ENCODE peak calls at places on chromosomes 1 and 21, in four cellular contexts. L is H1, S is GM12878, Y is HepG2. I is an unnamed sample. For H3K4me1, the result is how much of the 10 kb centered on the place peaks cover.

GRCh38 chr1:230646710-230647302 is 4.5 kb downstream of the COG2 start:
- DNase-seq in S (no peak), Y (no peak), L (no peak), I (no peak)

GRCh38 chr1:194295690-194296089 is 1109.3 kb upstream of the B3GALT2 start:
- DNase-seq in L (no peak), Y (peak), S (no peak), I (peak)

GRCh38 chr1:205009666-205010065 is 33.3 kb upstream of the CNTN2 start:
- DNase-seq in Y (no peak), S (no peak), L (no peak), I (no peak)

GRCh38 chr1:17692645-17693044 is 62.5 kb upstream of the ACTL8 start:
- DNase-seq in S (no peak), L (no peak), Y (no peak), I (no peak)

GRCh38 chr1:223844962-223845809 is 561 bp downstream of the TP53BP2 start:
- DNase-seq in Y (peak), S (no peak), L (no peak), I (peak)

GRCh38 chr1:14602131-14602530 is 3.6 kb downstream of the KAZN start:
- DNase-seq in L (no peak), Y (no peak), S (no peak), I (no peak)

GRCh38 chr1:183576537-183576936 is 13.7 kb downstream of the NCF2 start:
- DNase-seq in L (no peak), Y (no peak), S (no peak), I (no peak)

GRCh38 chr1:156281281-156282142 is 1.1 kb downstream of the SMG5 start:
- DNase-seq in S (no peak), Y (peak), L (no peak), I (no peak)

GRCh38 chr21:29175408-29176147 is 45.1 kb downstream of the MAP3K7CL start:
- DNase-seq in S (no peak), Y (peak), L (no peak), I (no peak)

GRCh38 chr1:247102381-247102780 is 1.8 kb downstream of the ZNF669 start:
- DNase-seq in L (no peak), Y (no peak), S (no peak), I (no peak)

GRCh38 chr1:2566106-2567045 is 10.2 kb downstream of the TNFRSF14 start:
- DNase-seq in S (no peak), Y (no peak), L (no peak), I (no peak)

GRCh38 chr1:12402159-12402673 is 172.4 kb downstream of the VPS13D start:
- DNase-seq in S (no peak), L (no peak), Y (peak), I (no peak)
- H3K4me1 ChIP-seq in S (under half), L (under half), Y (half or more), I (under half)

GRCh38 chr1:229147086-229147485 is 123.8 kb upstream of the RAB4A start:
- DNase-seq in L (no peak), Y (no peak), S (no peak), I (no peak)
- TF ChIP-seq SUZ12 in L (no peak), Y (no peak), S (no peak), I (no peak)

DNA sequence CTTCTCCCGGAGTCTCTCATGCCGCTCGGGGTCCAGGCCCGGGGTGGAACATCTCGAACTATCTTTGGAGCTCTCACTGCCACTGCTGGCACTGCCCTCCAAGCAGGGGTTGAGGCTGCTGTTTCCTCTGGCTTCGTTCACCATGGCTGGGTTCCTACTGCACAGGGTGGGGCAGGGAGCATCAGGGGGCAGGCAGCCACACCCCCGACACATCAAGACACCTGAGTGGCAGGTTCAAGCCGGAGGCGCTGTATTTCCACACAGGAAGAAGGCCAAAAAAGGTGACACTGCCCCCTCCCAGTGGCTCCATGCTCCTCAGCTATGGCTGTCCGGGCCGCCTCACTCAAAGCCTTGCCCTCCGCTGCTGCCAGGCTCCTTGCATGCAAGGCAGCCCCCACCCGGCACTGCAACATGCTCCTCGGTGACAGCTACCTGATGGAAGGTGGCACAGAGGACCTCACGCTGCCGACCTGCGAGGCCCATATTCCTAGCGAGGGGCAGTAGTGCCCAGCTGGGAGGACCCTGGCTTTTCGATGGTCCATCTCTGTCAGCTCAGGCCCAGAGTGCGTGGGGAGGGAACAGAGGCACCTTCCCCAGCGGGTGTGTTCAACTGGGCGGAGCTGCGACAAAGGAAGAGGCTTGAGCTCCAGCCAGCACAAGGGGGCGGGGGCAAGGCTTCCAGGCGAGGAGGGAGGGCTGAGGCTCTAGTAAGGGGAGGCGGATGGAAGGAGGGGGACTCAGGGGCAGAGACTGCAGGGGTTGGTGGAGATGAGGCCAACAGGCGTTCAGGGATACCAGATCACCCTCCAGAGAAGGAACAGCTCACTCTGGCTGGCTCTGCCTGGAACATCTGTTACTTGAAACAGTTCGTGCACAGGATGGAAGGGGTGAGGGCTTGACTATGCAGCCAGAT is 2.5 kb downstream of the MTHFR start:
- DNase-seq in S (peak), Y (peak), L (peak), I (peak)
- H3K4me1 ChIP-seq in S (under half), Y (under half), L (under half), I (under half)

GRCh38 chr1:37038703-37039093 is 4.4 kb upstream of the GRIK3 start:
- DNase-seq in S (no peak), Y (no peak), L (no peak), I (no peak)
- TF ChIP-seq SUZ12 in S (no peak), Y (no peak), L (no peak), I (no peak)